ENCODE peak calls at places on chromosomes 2 and 18, in eight cellular contexts. E is right atrium auricular region, K is NCI-H1092 treated with DMSO at 0.1 percent for 48 hours, C is caudate nucleus, W is fibroblast of mammary gland, O is progenitor cell of endocrine pancreas, T is tibial artery, N is mesenchymal stem cell. D is an unnamed sample.
A peak's percentile ranks its signal among the peaks of the same experiment; 100 is the strongest.

GRCh38 chr2:235843591-235844395 is 324.4 kb downstream of the GBX2 start:
- DNase-seq in E (no peak), K (no peak), C (no peak), W (no peak), O (no peak), T (no peak), N (no peak), D (no peak)

GRCh38 chr18:39162013-39162412 is 1596.4 kb upstream of the CELF4 start:
- DNase-seq in E (no peak), K (no peak), C (no peak), W (no peak), O (no peak), T (no peak), N (no peak), D (no peak)

GRCh38 chr2:108399479-108399878 is 21.7 kb downstream of the SULT1C4 start:
- DNase-seq in E (no peak), K (no peak), C (no peak), W (no peak), O (no peak), T (no peak), N (peak; percentile 36), D (no peak)

GRCh38 chr2:41873102-41873501 is 174.7 kb upstream of the PKDCC start:
- DNase-seq in E (no peak), K (no peak), C (no peak), W (no peak), O (no peak), T (no peak), N (peak; percentile 43), D (no peak)

GRCh38 chr18:52903858-52904257 is 563.9 kb downstream of the DCC start:
- DNase-seq in E (no peak), K (peak; percentile 72), C (peak; percentile 7), W (peak; percentile 3), O (peak; percentile 50), T (no peak), N (no peak), D (no peak)

GRCh38 chr2:28802975-28803429 is 7.6 kb upstream of the SPDYA start:
- DNase-seq in E (no peak), K (no peak), C (no peak), W (peak; percentile 21), O (no peak), T (no peak), N (peak; percentile 71), D (no peak)

GRCh38 chr18:61360440-61361383 is 27.5 kb downstream of the CDH20 start:
- DNase-seq in E (no peak), K (no peak), C (no peak), W (no peak), O (no peak), T (no peak), N (no peak), D (no peak)

GRCh38 chr18:71673498-71673897 is 870.6 kb downstream of the CBLN2 start:
- DNase-seq in E (no peak), K (no peak), C (no peak), W (no peak), O (no peak), T (no peak), N (no peak), D (no peak)

GRCh38 chr2:74457549-74458131 is 598 bp upstream of the WBP1 start:
- DNase-seq in E (no peak), K (peak; percentile 74), C (peak; percentile 82), W (no peak), O (peak; percentile 67), T (peak; percentile 80), N (peak; percentile 60), D (no peak)

GRCh38 chr2:170088776-170089175 is 89.2 kb upstream of the MYO3B start:
- DNase-seq in E (no peak), K (no peak), C (no peak), W (peak; percentile 27), O (no peak), T (no peak), N (no peak), D (no peak)

GRCh38 chr2:60285476-60286316 is 267.8 kb downstream of the BCL11A start:
- DNase-seq in E (no peak), K (no peak), C (no peak), W (no peak), O (no peak), T (no peak), N (no peak), D (no peak)

GRCh38 chr2:45134726-45135125 is 125.5 kb upstream of the SIX2 start:
- DNase-seq in E (no peak), K (no peak), C (no peak), W (peak; percentile 69), O (no peak), T (no peak), N (peak; percentile 50), D (no peak)

D was measured in CD4-positive, alpha-beta memory T cell.